ENCODE peak calls at places on chromosomes 4 and X, in four cellular contexts. F, M, I and Z are unnamed samples. For H3K27me3, the result is how much of the 10 kb centered on the place peaks cover.

GRCh38 chrX:34612036-34612435 is 45.0 kb downstream of the TMEM47 start:
- DNase-seq in M (no peak), F (no peak), I (no peak), Z (no peak)

GRCh38 chrX:10129229-10129628 is 27.5 kb upstream of the CLCN4 start:
- DNase-seq in I (no peak), M (no peak), F (no peak), Z (no peak)

GRCh38 chr4:6349896-6350295 is 80.2 kb downstream of the WFS1 start:
- DNase-seq in I (no peak), F (no peak), M (no peak), Z (no peak)

GRCh38 chr4:40046311-40046980 is 10.2 kb upstream of the N4BP2 start:
- DNase-seq in I (peak), M (peak), F (no peak), Z (no peak)

GRCh38 chr4:66558651-66559050 is 888.4 kb upstream of the EPHA5 start:
- DNase-seq in M (no peak), F (no peak), I (no peak), Z (no peak)

GRCh38 chr4:28313729-28314713 is 1453.4 kb downstream of the STIM2 start:
- DNase-seq in F (no peak), I (no peak), M (no peak), Z (no peak)

GRCh38 chrX:125291124-125291523 is 28.5 kb upstream of the TEX13C start:
- DNase-seq in I (no peak), F (no peak), M (no peak), Z (no peak)

GRCh38 chr4:1556541-1557220 is 127.4 kb downstream of the FAM53A start:
- DNase-seq in I (no peak), F (no peak), M (no peak), Z (no peak)

GRCh38 chrX:74246524-74246923 is 57.5 kb upstream of the ZCCHC13 start:
- DNase-seq in F (no peak), M (no peak), I (no peak), Z (no peak)

GRCh38 chrX:3638280-3638873 is 75.1 kb downstream of the PRKX start:
- DNase-seq in I (peak), M (peak), F (peak), Z (peak)

GRCh38 chrX:32155044-32155638 is 1056.2 kb downstream of the DMD start:
- DNase-seq in M (no peak), I (no peak), F (peak), Z (no peak)

GRCh38 chr4:130165381-130165780 is 1069.4 kb downstream of the C4orf33 start:
- DNase-seq in F (no peak), M (no peak), I (no peak), Z (no peak)

GRCh38 chr4:83738895-83739294 is 203.0 kb downstream of the GPAT3 start:
- DNase-seq in F (no peak), I (no peak), M (no peak), Z (no peak)

GRCh38 chr4:54255881-54256280 is 26.8 kb downstream of the PDGFRA start:
- DNase-seq in F (no peak), I (no peak), M (no peak), Z (no peak)

GRCh38 chr4:164977243-164978164 is at the start of gene TRIM61:
- DNase-seq in M (peak), F (peak), I (no peak), Z (peak)

GRCh38 chrX:120769576-120770341 is 105.9 kb downstream of the CT47B1 start:
- DNase-seq in F (no peak), I (peak), M (no peak), Z (no peak)

GRCh38 chr4:8340721-8341680 is 71.4 kb downstream of the HTRA3 start:
- DNase-seq in I (no peak), F (no peak), M (no peak), Z (no peak)

GRCh38 chr4:80711956-80712355 is 318.6 kb upstream of the BMP3 start:
- DNase-seq in M (no peak), F (no peak), I (no peak), Z (no peak)

GRCh38 chr4:5812506-5813229 is 80.2 kb downstream of the CRMP1 start:
- DNase-seq in F (no peak), M (peak), I (peak), Z (no peak)

GRCh38 chr4:4759233-4759632 is 100.2 kb upstream of the MSX1 start:
- DNase-seq in F (no peak), M (no peak), I (no peak), Z (no peak)

GRCh38 chr4:47334597-47335185 is 128.8 kb downstream of the COMMD8 start:
- DNase-seq in M (no peak), I (no peak), F (no peak), Z (no peak)

GRCh38 chr4:185101354-185101890 is 41.6 kb upstream of the SLC25A4 start:
- DNase-seq in F (no peak), M (no peak), I (no peak), Z (no peak)

GRCh38 chr4:5500165-5500564 is 208.2 kb downstream of the EVC2 start:
- DNase-seq in M (no peak), F (no peak), I (no peak), Z (no peak)

GRCh38 chr4:148831945-148832344 is 389.7 kb upstream of the NR3C2 start:
- DNase-seq in M (no peak), I (no peak), F (no peak), Z (no peak)

GRCh38 chr4:81319657-81320056 is 104.6 kb upstream of the PRKG2 start:
- DNase-seq in M (no peak), I (no peak), F (no peak), Z (no peak)

GRCh38 chr4:7705602-7706001 is 234.1 kb downstream of the AFAP1 start:
- DNase-seq in I (no peak), F (no peak), M (no peak), Z (no peak)

GRCh38 chr4:156476359-156476758 is 495.2 kb downstream of the PDGFC start:
- DNase-seq in M (no peak), F (no peak), I (peak), Z (no peak)

GRCh38 chr4:146916479-146917076 is 29.1 kb downstream of the TTC29 start:
- DNase-seq in M (peak), I (peak), F (no peak), Z (peak)

GRCh38 chr4:142719854-142720541 is 126.1 kb downstream of the INPP4B start:
- DNase-seq in M (no peak), I (no peak), F (no peak), Z (no peak)

GRCh38 chr4:182643801-182644311 is 273.3 kb downstream of the DCTD start:
- DNase-seq in M (no peak), F (no peak), I (no peak), Z (no peak)

GRCh38 chr4:118842055-118842454 is 6.1 kb upstream of the SEC24D start:
- DNase-seq in F (no peak), I (no peak), M (no peak), Z (no peak)

GRCh38 chr4:36283912-36284465 is 2.6 kb downstream of the DTHD1 start:
- DNase-seq in M (no peak), F (no peak), I (no peak), Z (no peak)

DNA sequence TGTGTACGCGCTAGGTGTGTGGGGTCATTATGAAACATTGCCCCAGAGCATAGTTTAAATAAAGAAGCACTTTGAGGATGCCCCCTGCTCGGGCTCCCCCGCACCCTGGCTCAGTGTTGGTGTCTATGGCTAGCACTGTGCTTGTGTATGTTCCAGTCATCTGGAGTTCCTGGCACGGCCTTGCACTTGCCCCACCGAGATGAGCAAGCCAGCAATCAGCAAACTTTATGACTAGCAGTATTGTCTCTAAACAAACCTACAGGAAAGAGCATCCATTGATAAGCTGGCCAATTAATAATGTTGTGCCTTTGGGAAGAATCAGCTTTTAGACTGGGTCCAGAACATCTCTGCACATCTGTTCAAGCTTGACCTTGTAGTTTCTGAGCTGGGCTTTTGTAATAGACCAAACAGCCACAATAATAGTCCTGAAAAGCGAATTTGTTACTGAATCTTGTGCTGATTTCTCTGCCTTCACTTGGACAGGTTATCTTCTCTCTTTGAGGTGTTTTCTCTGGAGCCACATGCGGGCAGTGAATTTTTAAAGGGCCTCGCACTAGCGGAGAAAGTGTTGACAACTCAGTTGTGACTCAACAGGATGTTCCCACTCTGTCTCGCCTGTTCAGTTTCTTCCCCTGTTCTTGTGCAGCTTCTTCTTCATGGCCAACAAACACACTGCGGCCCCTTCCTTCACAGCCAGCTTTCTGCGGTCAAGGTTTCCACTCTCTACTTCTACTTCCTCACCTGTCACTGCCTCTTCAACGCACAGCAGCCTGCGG is 895 bp upstream of the SHROOM4 start:
- DNase-seq in I (no peak), M (no peak), F (no peak), Z (no peak)
- TF ChIP-seq MAX in I (no peak), M (no peak), F (no peak), Z (no peak)

GRCh38 chrX:38232287-38232686 is 11.6 kb upstream of the SRPX start:
- DNase-seq in I (no peak), M (no peak), F (no peak), Z (no peak)

GRCh38 chrX:38233891-38234807 is 13.5 kb upstream of the SRPX start:
- DNase-seq in M (no peak), F (no peak), I (no peak), Z (no peak)

GRCh38 chrX:38236901-38237615 is 16.4 kb upstream of the SRPX start:
- DNase-seq in F (no peak), M (no peak), I (no peak), Z (no peak)
- TF ChIP-seq ATF2 in F (no peak), M (no peak), I (no peak), Z (no peak)

DNA sequence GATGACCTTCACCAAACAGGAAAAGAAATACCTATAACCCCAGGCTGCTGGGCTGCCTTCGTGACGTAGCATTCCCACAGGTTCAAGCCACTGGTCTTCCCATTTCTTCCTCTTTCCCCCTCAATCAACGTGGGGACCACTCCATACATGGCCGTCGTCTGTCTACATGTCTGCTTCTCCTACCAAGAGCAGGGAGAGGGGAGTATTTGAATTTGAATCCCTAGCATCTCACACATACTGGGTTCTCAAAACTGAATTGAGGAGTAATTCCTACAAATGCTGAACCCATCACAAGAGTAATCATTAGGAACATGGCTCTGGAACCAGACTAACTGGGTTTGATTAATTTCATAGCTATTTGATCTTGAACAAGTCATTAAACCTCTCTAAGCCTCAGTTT is 17.3 kb downstream of the GPC3 start:
- DNase-seq in F (no peak), M (no peak), I (no peak), Z (no peak)
- H3K27me3 ChIP-seq in F (under half), M (under half), I (under half), Z (under half)

GRCh38 chrX:48649109-48649508 is 34.5 kb upstream of the WAS start:
- DNase-seq in I (no peak), M (no peak), F (no peak), Z (no peak)

GRCh38 chrX:48648299-48648698 is 35.3 kb upstream of the WAS start:
- DNase-seq in F (peak), M (peak), I (peak), Z (no peak)

DNA sequence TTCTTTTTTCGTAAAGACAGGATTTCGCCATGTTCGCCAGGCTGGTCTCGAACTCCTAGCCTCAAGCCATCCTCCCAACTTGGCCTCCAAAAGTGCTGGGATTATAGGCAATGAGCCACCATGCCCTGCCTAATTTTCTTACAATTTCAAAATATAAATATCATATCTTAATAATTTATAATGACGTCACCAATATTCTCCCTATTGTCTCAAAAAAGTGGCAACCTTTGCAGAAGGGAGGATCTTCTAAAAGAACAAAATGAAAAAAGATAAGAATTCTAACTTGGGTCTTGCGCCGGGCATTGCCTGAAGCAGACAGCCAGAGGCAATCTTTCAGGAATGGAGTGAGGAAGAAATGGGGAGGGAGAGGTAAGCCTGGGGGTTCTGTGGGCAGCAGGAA is 37.9 kb upstream of the WAS start:
- DNase-seq in I (no peak), F (no peak), M (no peak), Z (no peak)
- TF ChIP-seq MAX in I (no peak), F (no peak), M (no peak), Z (no peak)

GRCh38 chrX:17375361-17375630 is 296 bp downstream of the NHS start:
- DNase-seq in M (no peak), F (no peak), I (no peak), Z (no peak)

GRCh38 chrX:17376381-17377046 is 1.5 kb downstream of the NHS start:
- DNase-seq in I (no peak), M (no peak), F (peak), Z (no peak)

GRCh38 chrX:17377795-17378194 is 2.8 kb downstream of the NHS start:
- DNase-seq in F (no peak), I (no peak), M (no peak), Z (no peak)

GRCh38 chrX:17375631-17376380 is 806 bp downstream of the NHS start:
- DNase-seq in M (no peak), I (no peak), F (peak), Z (no peak)

DNA sequence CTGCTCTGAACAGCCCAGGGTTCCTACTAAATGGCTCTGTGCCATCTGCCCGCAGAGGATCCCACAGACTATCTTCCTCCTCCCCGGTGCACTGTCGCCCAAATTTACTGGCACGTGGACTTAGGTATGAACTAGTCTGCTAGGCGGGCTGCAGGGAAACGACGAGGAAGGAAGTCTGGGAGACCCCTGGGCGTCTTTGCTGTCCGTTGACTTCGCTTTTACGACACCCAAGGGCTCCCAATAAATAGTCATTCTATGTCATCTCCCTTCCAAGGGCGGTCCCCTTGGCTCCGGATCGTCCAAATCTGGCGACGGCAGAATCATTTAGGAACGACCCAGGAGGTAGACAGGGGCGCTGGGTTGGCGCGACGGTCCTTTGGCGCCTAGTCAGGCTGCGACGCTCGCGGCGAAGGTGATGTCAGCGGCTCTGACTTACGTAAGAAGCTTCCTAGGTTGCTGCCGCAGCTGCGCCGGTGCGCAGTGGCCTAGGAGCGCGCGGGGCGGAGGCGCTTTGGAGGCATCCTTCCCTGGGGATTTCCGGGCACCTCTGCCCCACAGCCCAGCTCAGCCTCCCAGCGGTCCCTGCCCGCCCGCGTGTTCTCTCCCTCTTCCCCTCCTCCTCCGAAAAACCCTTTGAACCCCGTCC is 2.2 kb downstream of the NHS start:
- DNase-seq in M (no peak), F (peak), I (no peak), Z (no peak)
- TF ChIP-seq ATF2 in M (no peak), F (no peak), I (no peak), Z (no peak)

DNA sequence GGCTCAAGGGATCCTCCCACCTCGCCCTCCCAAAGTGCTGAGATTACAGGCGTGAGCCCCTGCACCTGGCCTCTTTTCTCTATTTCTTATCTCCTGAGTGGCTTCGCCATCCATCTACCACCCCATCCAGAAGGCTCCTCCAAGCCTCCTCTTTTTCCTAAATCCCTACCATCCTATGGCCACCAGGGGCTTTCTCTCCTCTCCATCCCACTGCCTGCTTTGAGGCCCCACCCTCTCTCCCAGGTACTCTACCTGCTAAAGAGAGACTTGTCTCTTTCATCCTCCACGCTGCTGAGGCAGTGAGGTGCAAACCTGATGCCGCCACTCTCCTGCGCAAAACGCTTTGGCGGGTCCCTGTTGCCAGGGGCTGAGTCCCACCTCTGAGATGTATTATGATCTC is 7.0 kb downstream of the RS1 start:
- DNase-seq in F (no peak), I (no peak), M (no peak), Z (no peak)
- H3K27me3 ChIP-seq in F (under half), I (under half), M (under half), Z (under half)

GRCh38 chrX:110004210-110004609 is 1.3 kb downstream of the TMEM164 start:
- DNase-seq in M (no peak), I (peak), F (no peak), Z (no peak)
- TF ChIP-seq MAX in M (no peak), I (no peak), F (no peak), Z (no peak)

GRCh38 chrX:138034136-138034535 is 468.2 kb downstream of the ZIC3 start:
- DNase-seq in I (no peak), F (no peak), M (no peak), Z (no peak)
- TF ChIP-seq ATF2 in I (no peak), F (no peak), M (no peak), Z (no peak)

DNA sequence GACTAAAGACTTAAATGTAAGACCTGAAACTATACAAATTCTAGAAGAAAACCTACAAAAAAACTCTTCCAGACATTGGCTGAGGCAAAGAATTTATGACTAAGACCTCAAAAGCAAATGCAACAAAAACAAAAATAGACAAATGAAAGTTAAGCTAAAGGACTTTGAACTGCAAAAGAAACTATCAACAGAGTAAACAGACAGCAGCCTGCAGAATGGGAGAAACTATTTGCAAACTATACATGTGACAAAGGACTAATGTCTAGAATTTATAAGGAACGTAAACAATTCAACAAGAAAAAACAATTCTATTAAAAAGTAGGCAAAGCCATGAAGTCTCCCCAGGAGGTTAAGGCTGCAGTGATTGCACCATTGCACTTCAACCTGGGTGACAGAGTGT is 9.1 kb downstream of the FAM47E start:
- DNase-seq in M (no peak), F (no peak), I (peak), Z (no peak)
- H3K27me3 ChIP-seq in M (under half), F (under half), I (under half), Z (under half)